ENCODE peak calls at places on chromosomes 13 and 19, in ten cellular contexts. One of them, this sample, is unnamed.

GRCh38 chr13:50829896-50830295 is 13.6 kb downstream of the DLEU7 start:
- DNase-seq in NCI-H345: no peak
- DNase-seq in naive thymus-derived CD8-positive, alpha-beta T cell: no peak
- DNase-seq in NCI-H1092: no peak
- DNase-seq in hepatic stellate cell: no peak
- DNase-seq in H9: no peak
- DNase-seq in heart right ventricle: no peak
- DNase-seq in cardiac muscle cell: no peak
- DNase-seq in uterus: no peak
- DNase-seq in amygdala: no peak
- DNase-seq in this sample: no peak

GRCh38 chr13:101417043-101417406 is 717 bp upstream of the NALCN start:
- DNase-seq in amygdala: no peak
- DNase-seq in NCI-H1092: peak
- DNase-seq in NCI-H345: peak
- DNase-seq in H9: no peak
- DNase-seq in cardiac muscle cell: no peak
- DNase-seq in uterus: no peak
- DNase-seq in hepatic stellate cell: peak
- DNase-seq in naive thymus-derived CD8-positive, alpha-beta T cell: no peak
- DNase-seq in heart right ventricle: no peak
- DNase-seq in this sample: no peak

GRCh38 chr19:2123682-2124387 is 27.1 kb downstream of the IZUMO4 start:
- DNase-seq in amygdala: no peak
- DNase-seq in naive thymus-derived CD8-positive, alpha-beta T cell: no peak
- DNase-seq in hepatic stellate cell: peak
- DNase-seq in uterus: no peak
- DNase-seq in H9: peak
- DNase-seq in NCI-H345: no peak
- DNase-seq in NCI-H1092: no peak
- DNase-seq in heart right ventricle: no peak
- DNase-seq in cardiac muscle cell: peak
- DNase-seq in this sample: no peak

GRCh38 chr13:40345149-40345514 is 321.3 kb downstream of the FOXO1 start:
- DNase-seq in NCI-H345: no peak
- DNase-seq in amygdala: no peak
- DNase-seq in heart right ventricle: no peak
- DNase-seq in NCI-H1092: no peak
- DNase-seq in cardiac muscle cell: no peak
- DNase-seq in uterus: no peak
- DNase-seq in naive thymus-derived CD8-positive, alpha-beta T cell: no peak
- DNase-seq in H9: no peak
- DNase-seq in hepatic stellate cell: no peak
- DNase-seq in this sample: no peak

GRCh38 chr19:57927587-57927986 is 7.6 kb downstream of the ZNF418 start:
- DNase-seq in heart right ventricle: no peak
- DNase-seq in hepatic stellate cell: no peak
- DNase-seq in NCI-H1092: no peak
- DNase-seq in amygdala: no peak
- DNase-seq in cardiac muscle cell: no peak
- DNase-seq in H9: no peak
- DNase-seq in naive thymus-derived CD8-positive, alpha-beta T cell: no peak
- DNase-seq in uterus: no peak
- DNase-seq in NCI-H345: no peak
- DNase-seq in this sample: no peak

GRCh38 chr13:34162545-34162936 is 344.6 kb downstream of the RFC3 start:
- DNase-seq in uterus: no peak
- DNase-seq in naive thymus-derived CD8-positive, alpha-beta T cell: no peak
- DNase-seq in cardiac muscle cell: no peak
- DNase-seq in NCI-H1092: no peak
- DNase-seq in heart right ventricle: no peak
- DNase-seq in hepatic stellate cell: no peak
- DNase-seq in amygdala: no peak
- DNase-seq in NCI-H345: no peak
- DNase-seq in H9: no peak
- DNase-seq in this sample: no peak

GRCh38 chr13:44093607-44094583 is 214.2 kb downstream of the LACC1 start:
- DNase-seq in naive thymus-derived CD8-positive, alpha-beta T cell: no peak
- DNase-seq in uterus: no peak
- DNase-seq in H9: no peak
- DNase-seq in hepatic stellate cell: no peak
- DNase-seq in heart right ventricle: no peak
- DNase-seq in NCI-H345: no peak
- DNase-seq in cardiac muscle cell: no peak
- DNase-seq in NCI-H1092: no peak
- DNase-seq in amygdala: no peak
- DNase-seq in this sample: no peak

GRCh38 chr13:100209857-100210580 is 121.1 kb downstream of the PCCA start:
- DNase-seq in NCI-H1092: no peak
- DNase-seq in cardiac muscle cell: no peak
- DNase-seq in heart right ventricle: no peak
- DNase-seq in H9: no peak
- DNase-seq in uterus: no peak
- DNase-seq in naive thymus-derived CD8-positive, alpha-beta T cell: no peak
- DNase-seq in amygdala: no peak
- DNase-seq in hepatic stellate cell: peak
- DNase-seq in NCI-H345: no peak
- DNase-seq in this sample: no peak

GRCh38 chr19:56831279-56831678 is 9.2 kb downstream of the PEG3 start:
- DNase-seq in heart right ventricle: no peak
- DNase-seq in H9: no peak
- DNase-seq in cardiac muscle cell: no peak
- DNase-seq in naive thymus-derived CD8-positive, alpha-beta T cell: no peak
- DNase-seq in hepatic stellate cell: no peak
- DNase-seq in NCI-H1092: no peak
- DNase-seq in amygdala: no peak
- DNase-seq in NCI-H345: no peak
- DNase-seq in uterus: no peak
- DNase-seq in this sample: no peak

GRCh38 chr13:27442071-27442647 is 8.2 kb downstream of the MTIF3 start:
- DNase-seq in NCI-H1092: no peak
- DNase-seq in cardiac muscle cell: no peak
- DNase-seq in amygdala: no peak
- DNase-seq in naive thymus-derived CD8-positive, alpha-beta T cell: peak
- DNase-seq in NCI-H345: no peak
- DNase-seq in H9: no peak
- DNase-seq in uterus: no peak
- DNase-seq in heart right ventricle: no peak
- DNase-seq in hepatic stellate cell: no peak
- DNase-seq in this sample: no peak

GRCh38 chr13:98548230-98548629 is 28.7 kb downstream of the STK24 start:
- DNase-seq in heart right ventricle: no peak
- DNase-seq in hepatic stellate cell: peak
- DNase-seq in NCI-H345: no peak
- DNase-seq in cardiac muscle cell: no peak
- DNase-seq in NCI-H1092: no peak
- DNase-seq in H9: no peak
- DNase-seq in amygdala: no peak
- DNase-seq in naive thymus-derived CD8-positive, alpha-beta T cell: no peak
- DNase-seq in uterus: no peak
- DNase-seq in this sample: peak

GRCh38 chr19:44723952-44724319 is 24.6 kb upstream of the BCL3 start:
- DNase-seq in uterus: peak
- DNase-seq in amygdala: no peak
- DNase-seq in naive thymus-derived CD8-positive, alpha-beta T cell: peak
- DNase-seq in cardiac muscle cell: peak
- DNase-seq in NCI-H345: peak
- DNase-seq in H9: peak
- DNase-seq in heart right ventricle: peak
- DNase-seq in hepatic stellate cell: peak
- DNase-seq in NCI-H1092: peak
- DNase-seq in this sample: peak